ENCODE peak calls at places on chromosomes 16 and 17, in six cellular contexts. O is HT1080, K is non-pigmented ciliary epithelial cell, C is T-helper 9 cell, T is epithelial cell of esophagus, Q is neural crest cell. S is an unnamed sample.

GRCh38 chr17:83161298-83162034 is 82.1 kb downstream of the METRNL start:
- DNase-seq in K (no peak), O (peak), Q (no peak), T (no peak), C (no peak), S (no peak)

GRCh38 chr16:8537691-8538342 is 52.5 kb downstream of the TMEM114 start:
- DNase-seq in Q (no peak), K (no peak), C (no peak), T (no peak), O (no peak), S (no peak)

GRCh38 chr17:76968707-76969597 is 100.7 kb downstream of the MGAT5B start:
- DNase-seq in O (no peak), K (no peak), C (peak), T (peak), Q (peak), S (peak)

GRCh38 chr16:49594706-49595534 is 221.3 kb downstream of the C16orf78 start:
- DNase-seq in K (no peak), C (no peak), O (no peak), T (no peak), Q (no peak), S (no peak)

GRCh38 chr17:81966343-81967243 is 5.6 kb upstream of the NOTUM start:
- DNase-seq in C (no peak), Q (peak), T (no peak), O (no peak), K (no peak), S (peak)

GRCh38 chr17:17603178-17603894 is 11.8 kb upstream of the PEMT start:
- DNase-seq in O (no peak), T (no peak), K (no peak), Q (no peak), C (no peak), S (no peak)

GRCh38 chr17:76869209-76869877 is 1.1 kb downstream of the MGAT5B start:
- DNase-seq in Q (no peak), C (no peak), K (no peak), O (no peak), T (no peak), S (peak)

GRCh38 chr17:78745407-78746088 is 36.5 kb downstream of the CYTH1 start:
- DNase-seq in K (no peak), O (no peak), C (peak), Q (peak), T (peak), S (no peak)

GRCh38 chr16:51382215-51382614 is 231.1 kb upstream of the SALL1 start:
- DNase-seq in C (no peak), Q (no peak), O (no peak), K (no peak), T (peak), S (no peak)

GRCh38 chr16:67552476-67552875 is 9.8 kb upstream of the CTCF start:
- DNase-seq in T (no peak), Q (no peak), O (no peak), K (no peak), C (no peak), S (no peak)

GRCh38 chr17:49438439-49438861 is 23.8 kb upstream of the PHB1 start:
- DNase-seq in O (no peak), T (no peak), C (no peak), K (no peak), Q (peak), S (no peak)

GRCh38 chr16:57167951-57168350 is 17.9 kb downstream of the PSME3IP1 start:
- DNase-seq in C (no peak), K (peak), Q (no peak), T (peak), O (peak), S (no peak)

GRCh38 chr16:20735504-20735903 is 6.1 kb downstream of the THUMPD1 start:
- DNase-seq in O (no peak), T (peak), K (no peak), C (no peak), Q (no peak), S (no peak)

GRCh38 chr17:21029032-21029431 is 13.8 kb downstream of the USP22 start:
- DNase-seq in O (no peak), C (no peak), K (no peak), T (peak), Q (no peak), S (no peak)

GRCh38 chr17:60134396-60135159 is 15.2 kb upstream of the CA4 start:
- DNase-seq in C (no peak), K (no peak), O (no peak), Q (no peak), T (peak), S (no peak)

GRCh38 chr16:1163567-1164055 is 10.7 kb downstream of the CACNA1H start:
- DNase-seq in Q (no peak), O (peak), T (no peak), K (no peak), C (no peak), S (no peak)

GRCh38 chr17:19720631-19721426 is 4.4 kb upstream of the SLC47A2 start:
- DNase-seq in C (no peak), Q (no peak), T (no peak), K (no peak), O (no peak), S (peak)

GRCh38 chr17:49952209-49952911 is 16.6 kb upstream of the DLX4 start:
- DNase-seq in T (peak), K (no peak), O (peak), Q (peak), C (peak), S (peak)

GRCh38 chr16:64910351-64910750 is 211.5 kb downstream of the CDH11 start:
- DNase-seq in C (no peak), O (peak), T (peak), K (peak), Q (no peak), S (no peak)